ENCODE peak calls at places on chromosomes 1 and 21, in six cellular contexts. Y, T, X, H, G and M are unnamed samples.

GRCh38 chr1:228964178-228964819 is 229.0 kb downstream of the RHOU start:
- DNase-seq in Y (no peak), T (no peak), X (peak), H (peak), G (peak), M (no peak)

GRCh38 chr1:92909321-92909720 is 51.9 kb downstream of the DIPK1A start:
- DNase-seq in Y (no peak), T (no peak), X (peak), H (peak), G (peak), M (no peak)

GRCh38 chr1:151222130-151222529 is 23.8 kb downstream of the PIP5K1A start:
- DNase-seq in Y (no peak), T (no peak), X (no peak), H (peak), G (no peak), M (no peak)

GRCh38 chr1:114756949-114757454 is 782 bp downstream of the CSDE1 start:
- DNase-seq in Y (peak), T (peak), X (no peak), H (peak), G (peak), M (peak)

GRCh38 chr1:110188116-110188618 is 21.9 kb upstream of the KCNC4 start:
- DNase-seq in Y (no peak), T (no peak), X (no peak), H (peak), G (peak), M (no peak)

GRCh38 chr1:59393211-59394180 is 96.6 kb downstream of the FGGY start:
- DNase-seq in Y (no peak), T (peak), X (peak), H (peak), G (peak), M (no peak)

GRCh38 chr1:231828182-231828920 is 201.8 kb downstream of the DISC1 start:
- DNase-seq in Y (no peak), T (no peak), X (peak), H (peak), G (peak), M (no peak)

GRCh38 chr21:29501451-29501850 is 202.7 kb downstream of the BACH1 start:
- DNase-seq in Y (no peak), T (no peak), X (no peak), H (peak), G (peak), M (no peak)

GRCh38 chr1:85318217-85318616 is 41.8 kb upstream of the BCL10 start:
- DNase-seq in Y (no peak), T (no peak), X (no peak), H (no peak), G (no peak), M (no peak)

GRCh38 chr1:248782311-248782887 is 26.8 kb upstream of the LYPD8 start:
- DNase-seq in Y (no peak), T (no peak), X (no peak), H (no peak), G (no peak), M (no peak)

GRCh38 chr1:221868894-221869293 is 127.0 kb upstream of the DUSP10 start:
- DNase-seq in Y (no peak), T (no peak), X (no peak), H (peak), G (peak), M (no peak)

GRCh38 chr21:31276663-31277062 is 67.4 kb downstream of the TIAM1 start:
- DNase-seq in Y (no peak), T (no peak), X (no peak), H (no peak), G (no peak), M (no peak)

GRCh38 chr1:232886304-232886703 is 64.1 kb upstream of the NTPCR start:
- DNase-seq in Y (no peak), T (no peak), X (no peak), H (no peak), G (no peak), M (no peak)

GRCh38 chr1:109498161-109498801 is 4.4 kb downstream of the CYB561D1 start:
- DNase-seq in Y (peak), T (no peak), X (no peak), H (peak), G (peak), M (no peak)

GRCh38 chr1:78340006-78340405 is 150.8 kb upstream of the PTGFR start:
- DNase-seq in Y (no peak), T (no peak), X (peak), H (peak), G (peak), M (no peak)

GRCh38 chr1:169836198-169836597 is 41.5 kb upstream of the METTL18 start:
- DNase-seq in Y (no peak), T (no peak), X (no peak), H (no peak), G (no peak), M (no peak)

GRCh38 chr1:4169991-4170390 is 269.9 kb upstream of the C1orf174 start:
- DNase-seq in Y (no peak), T (no peak), X (no peak), H (no peak), G (no peak), M (no peak)

GRCh38 chr1:16969057-16969609 is 11.3 kb downstream of the MFAP2 start:
- DNase-seq in Y (no peak), T (no peak), X (no peak), H (no peak), G (no peak), M (no peak)

GRCh38 chr1:233905416-233906051 is 1.1 kb downstream of the SLC35F3 start:
- DNase-seq in Y (peak), T (no peak), X (no peak), H (no peak), G (no peak), M (no peak)

GRCh38 chr1:61356995-61357394 is 274.6 kb downstream of the NFIA start:
- DNase-seq in Y (no peak), T (no peak), X (no peak), H (no peak), G (no peak), M (no peak)

GRCh38 chr1:238465449-238465848 is 574.7 kb upstream of the ZP4 start:
- DNase-seq in Y (no peak), T (no peak), X (no peak), H (no peak), G (no peak), M (no peak)

GRCh38 chr1:153277852-153278251 is 18.4 kb downstream of the LORICRIN start:
- DNase-seq in Y (no peak), T (no peak), X (no peak), H (no peak), G (no peak), M (no peak)

GRCh38 chr1:153441238-153441755 is 19.2 kb downstream of the S100A7 start:
- DNase-seq in Y (no peak), T (no peak), X (no peak), H (no peak), G (no peak), M (no peak)

GRCh38 chr1:77282187-77282865 is 507 bp downstream of the AK5 start:
- DNase-seq in Y (peak), T (no peak), X (no peak), H (peak), G (no peak), M (peak)

GRCh38 chr1:36580524-36580923 is 97.8 kb upstream of the CSF3R start:
- DNase-seq in Y (no peak), T (no peak), X (no peak), H (no peak), G (no peak), M (no peak)

GRCh38 chr1:109091196-109092193 is 931 bp downstream of the TMEM167B start:
- DNase-seq in Y (no peak), T (no peak), X (no peak), H (peak), G (peak), M (no peak)

GRCh38 chr1:172178846-172179245 is 241.6 kb upstream of the C1orf105 start:
- DNase-seq in Y (no peak), T (no peak), X (no peak), H (no peak), G (no peak), M (no peak)

GRCh38 chr1:206739411-206740076 is 31.0 kb upstream of the IL19 start:
- DNase-seq in Y (no peak), T (no peak), X (no peak), H (peak), G (no peak), M (no peak)

GRCh38 chr1:214861615-214862014 is 220.9 kb upstream of the KCNK2 start:
- DNase-seq in Y (no peak), T (no peak), X (no peak), H (peak), G (peak), M (no peak)

GRCh38 chr1:92755541-92756351 is 29.2 kb downstream of the EVI5 start:
- DNase-seq in Y (no peak), T (no peak), X (no peak), H (peak), G (no peak), M (no peak)

GRCh38 chr1:18965206-18966173 is 9.0 kb upstream of the IFFO2 start:
- DNase-seq in Y (no peak), T (no peak), X (peak), H (peak), G (no peak), M (no peak)

GRCh38 chr1:20474333-20474975 is 11.6 kb downstream of the CAMK2N1 start:
- DNase-seq in Y (no peak), T (no peak), X (no peak), H (peak), G (no peak), M (no peak)

DNA sequence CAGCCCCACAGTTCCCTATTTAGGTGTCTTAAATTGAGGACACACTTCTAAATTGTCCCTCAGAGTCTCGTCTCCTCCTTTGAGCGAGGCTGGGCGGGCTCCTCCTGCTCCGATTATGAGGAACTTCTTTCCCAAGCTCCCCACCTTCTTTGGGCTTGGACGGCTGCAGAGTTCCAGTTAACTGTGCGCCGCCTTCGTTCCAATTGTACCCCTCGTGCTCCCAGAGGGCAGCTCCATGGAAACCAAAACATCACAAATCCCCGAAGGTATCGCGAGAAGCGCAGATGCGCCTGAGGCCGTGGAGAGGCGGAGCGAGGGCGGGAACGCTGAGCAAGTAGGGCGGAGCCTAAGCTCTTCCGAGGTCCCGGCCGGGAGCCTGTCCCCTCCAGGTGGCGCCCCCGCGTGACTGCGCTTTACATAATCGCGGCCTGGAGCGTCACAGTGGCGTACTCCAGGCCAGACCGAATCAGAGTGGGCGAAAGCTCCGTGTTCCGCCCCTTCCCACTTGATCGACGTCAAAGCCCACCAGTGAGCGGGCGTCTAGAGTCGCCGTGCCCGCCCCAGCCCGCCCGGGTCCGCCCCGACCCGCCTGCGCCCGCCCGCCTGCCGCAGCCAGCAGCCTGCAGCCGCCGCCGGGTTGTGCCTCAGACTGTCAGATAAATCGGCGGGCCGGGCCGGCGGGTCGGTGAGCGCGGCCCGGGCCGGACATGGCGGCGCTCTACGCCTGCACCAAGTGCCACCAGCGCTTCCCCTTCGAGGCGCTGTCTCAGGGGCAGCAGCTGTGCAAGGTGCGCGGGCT is at the start of gene FAM76A:
- DNase-seq in Y (peak), T (peak), X (peak), H (peak), G (peak), M (peak)
- TF ChIP-seq CTCF in Y (peak), T (peak), X (peak), H (peak), G (peak), M (peak)

GRCh38 chr1:54959241-54959640 is 21.2 kb upstream of the TMEM61 start:
- DNase-seq in Y (no peak), T (no peak), X (no peak), H (no peak), G (no peak), M (no peak)
- TF ChIP-seq CTCF in Y (no peak), T (no peak), X (no peak), H (no peak), G (no peak), M (no peak)

DNA sequence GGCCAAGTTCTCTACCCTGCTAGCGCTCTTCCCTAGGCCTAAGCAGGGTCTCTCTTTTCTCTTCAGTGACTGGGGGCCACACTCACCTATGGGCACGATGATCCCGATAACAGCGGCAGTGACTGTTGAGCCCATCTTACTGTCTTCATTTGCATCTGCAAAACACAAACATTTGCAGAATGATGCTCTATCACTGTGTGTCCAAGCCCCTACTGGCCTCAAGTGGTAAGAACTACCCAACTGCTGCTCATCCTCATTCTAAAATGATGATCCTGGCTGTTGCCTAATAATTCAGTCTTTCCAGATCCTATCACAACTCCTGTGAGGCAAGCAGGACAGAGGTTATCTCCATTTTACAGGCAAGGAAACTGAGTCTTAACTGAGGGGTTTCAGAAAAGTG is 16.7 kb upstream of the MAGOH start:
- DNase-seq in Y (no peak), T (no peak), X (no peak), H (no peak), G (no peak), M (no peak)
- TF ChIP-seq CTCF in Y (no peak), T (no peak), X (no peak), H (no peak), G (peak), M (no peak)

GRCh38 chr1:53483656-53484055 is 24.5 kb downstream of the DMRTB1 start:
- DNase-seq in Y (no peak), T (no peak), X (no peak), H (no peak), G (no peak), M (no peak)

GRCh38 chr1:53483170-53483569 is 24.0 kb downstream of the DMRTB1 start:
- DNase-seq in Y (no peak), T (no peak), X (no peak), H (no peak), G (no peak), M (no peak)

GRCh38 chr1:53486395-53487026 is 27.3 kb downstream of the DMRTB1 start:
- DNase-seq in Y (no peak), T (no peak), X (no peak), H (no peak), G (no peak), M (no peak)

GRCh38 chr1:53484705-53485477 is 25.7 kb downstream of the DMRTB1 start:
- DNase-seq in Y (no peak), T (no peak), X (no peak), H (no peak), G (no peak), M (no peak)

GRCh38 chr1:53485478-53486394 is 26.5 kb downstream of the DMRTB1 start:
- DNase-seq in Y (peak), T (no peak), X (peak), H (peak), G (peak), M (peak)
- TF ChIP-seq CTCF in Y (peak), T (peak), X (peak), H (peak), G (peak), M (peak)

DNA sequence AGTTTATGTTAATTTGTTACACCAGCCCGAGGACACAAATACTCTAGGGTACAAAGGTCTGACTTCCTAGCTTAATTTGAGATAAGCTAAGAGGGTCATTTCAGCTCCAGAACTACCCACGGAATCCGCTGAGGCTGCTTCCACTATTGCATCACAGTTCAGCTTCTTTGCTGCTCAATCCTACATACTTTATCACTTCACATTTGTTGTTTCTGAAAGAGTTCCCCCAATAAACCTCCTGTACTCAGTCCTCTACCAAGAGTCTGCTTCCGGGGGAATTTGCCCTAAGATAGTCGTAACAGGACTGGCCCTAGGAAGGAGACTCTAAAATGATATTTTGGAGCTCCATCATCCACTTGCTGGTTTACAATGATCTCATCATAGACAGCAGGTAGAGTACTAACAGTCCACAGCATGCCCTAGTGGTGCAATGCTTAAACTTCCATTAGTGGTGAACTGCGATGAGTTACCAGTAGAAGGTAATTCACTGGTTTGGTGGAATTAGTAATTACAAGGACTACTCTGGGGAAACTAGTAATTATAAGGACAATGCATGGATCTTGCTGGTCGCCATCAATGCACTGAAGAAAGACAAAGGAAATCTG is 229.3 kb downstream of the USH2A start:
- DNase-seq in Y (no peak), T (no peak), X (no peak), H (no peak), G (no peak), M (no peak)
- TF ChIP-seq CTCF in Y (no peak), T (no peak), X (peak), H (no peak), G (peak), M (no peak)

GRCh38 chr1:218345673-218346390 is 696 bp downstream of the TGFB2 start:
- DNase-seq in Y (peak), T (no peak), X (no peak), H (peak), G (peak), M (no peak)

GRCh38 chr1:218346391-218347204 is 1.5 kb downstream of the TGFB2 start:
- DNase-seq in Y (peak), T (no peak), X (no peak), H (peak), G (no peak), M (no peak)

GRCh38 chr1:218348628-218349185 is 3.6 kb downstream of the TGFB2 start:
- DNase-seq in Y (no peak), T (no peak), X (no peak), H (no peak), G (no peak), M (no peak)

GRCh38 chr1:218347713-218348627 is 2.8 kb downstream of the TGFB2 start:
- DNase-seq in Y (no peak), T (no peak), X (no peak), H (peak), G (peak), M (no peak)

DNA sequence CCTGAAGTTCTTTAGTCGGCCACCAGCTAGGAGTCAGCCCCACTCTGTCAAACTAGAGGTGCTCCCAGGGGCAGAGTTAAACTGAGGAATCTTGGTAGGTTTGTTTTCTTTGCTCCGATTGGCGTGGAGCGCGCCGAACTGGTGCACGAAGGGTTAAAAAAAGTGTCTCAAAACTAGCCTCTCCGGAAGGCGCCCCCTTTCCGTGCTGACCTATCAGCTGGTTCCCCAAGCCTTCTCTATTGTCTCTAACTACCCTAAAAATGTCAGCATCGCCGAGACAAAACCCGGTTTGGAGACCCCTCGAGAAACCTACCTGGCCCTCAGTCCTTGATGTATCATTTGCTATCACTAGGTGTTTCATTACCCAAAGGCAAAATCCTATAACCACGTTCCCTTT is 2.2 kb downstream of the TGFB2 start:
- DNase-seq in Y (no peak), T (no peak), X (no peak), H (no peak), G (no peak), M (no peak)
- TF ChIP-seq CTCF in Y (no peak), T (peak), X (no peak), H (no peak), G (peak), M (no peak)

GRCh38 chr21:42063578-42064521 is 7.3 kb upstream of the UMODL1 start:
- DNase-seq in Y (no peak), T (no peak), X (no peak), H (no peak), G (no peak), M (no peak)
- TF ChIP-seq CTCF in Y (no peak), T (no peak), X (no peak), H (no peak), G (no peak), M (no peak)